ENCODE peak calls at places on chromosomes 1 and 21, in ten cellular contexts. One of them, this sample, is unnamed.

GRCh38 chr1:63621698-63622097 is 28.5 kb downstream of the PGM1 start:
- DNase-seq in iris pigment epithelial cell: peak
- DNase-seq in activated naive CD4-positive, alpha-beta T cell: no peak
- DNase-seq in fibroblast of the conjunctiva: no peak
- DNase-seq in CD4-positive, CD25-positive, alpha-beta regulatory T cell: no peak
- DNase-seq in NCI-H2029: no peak
- DNase-seq in stimulated activated CD8-positive, alpha-beta memory T cell treated with anti-CD3 and anti-CD28 coated beads, Interleukin-4, amount 100 ng/mL, for 24 hours: no peak
- DNase-seq in GM06990: no peak
- DNase-seq in PC-9: no peak
- DNase-seq in posterior cingulate gyrus: peak
- DNase-seq in this sample: no peak

GRCh38 chr1:185570962-185571361 is 163.2 kb upstream of the HMCN1 start:
- DNase-seq in iris pigment epithelial cell: no peak
- DNase-seq in activated naive CD4-positive, alpha-beta T cell: no peak
- DNase-seq in fibroblast of the conjunctiva: no peak
- DNase-seq in CD4-positive, CD25-positive, alpha-beta regulatory T cell: peak
- DNase-seq in NCI-H2029: no peak
- DNase-seq in stimulated activated CD8-positive, alpha-beta memory T cell treated with anti-CD3 and anti-CD28 coated beads, Interleukin-4, amount 100 ng/mL, for 24 hours: no peak
- DNase-seq in GM06990: no peak
- DNase-seq in PC-9: no peak
- DNase-seq in posterior cingulate gyrus: no peak
- DNase-seq in this sample: no peak

GRCh38 chr1:62436039-62436465 is 797 bp upstream of the USP1 start:
- DNase-seq in iris pigment epithelial cell: no peak
- DNase-seq in activated naive CD4-positive, alpha-beta T cell: peak
- DNase-seq in fibroblast of the conjunctiva: no peak
- DNase-seq in CD4-positive, CD25-positive, alpha-beta regulatory T cell: no peak
- DNase-seq in NCI-H2029: no peak
- DNase-seq in stimulated activated CD8-positive, alpha-beta memory T cell treated with anti-CD3 and anti-CD28 coated beads, Interleukin-4, amount 100 ng/mL, for 24 hours: peak
- DNase-seq in GM06990: peak
- DNase-seq in PC-9: no peak
- DNase-seq in posterior cingulate gyrus: peak
- DNase-seq in this sample: peak

GRCh38 chr1:57132993-57133614 is 167.3 kb upstream of the C8B start:
- DNase-seq in iris pigment epithelial cell: no peak
- DNase-seq in activated naive CD4-positive, alpha-beta T cell: no peak
- DNase-seq in fibroblast of the conjunctiva: no peak
- DNase-seq in CD4-positive, CD25-positive, alpha-beta regulatory T cell: no peak
- DNase-seq in NCI-H2029: no peak
- DNase-seq in stimulated activated CD8-positive, alpha-beta memory T cell treated with anti-CD3 and anti-CD28 coated beads, Interleukin-4, amount 100 ng/mL, for 24 hours: no peak
- DNase-seq in GM06990: no peak
- DNase-seq in PC-9: no peak
- DNase-seq in posterior cingulate gyrus: no peak
- DNase-seq in this sample: no peak

GRCh38 chr1:15507278-15507677 is 16.7 kb downstream of the CASP9 start:
- DNase-seq in iris pigment epithelial cell: no peak
- DNase-seq in activated naive CD4-positive, alpha-beta T cell: no peak
- DNase-seq in fibroblast of the conjunctiva: no peak
- DNase-seq in CD4-positive, CD25-positive, alpha-beta regulatory T cell: no peak
- DNase-seq in NCI-H2029: no peak
- DNase-seq in stimulated activated CD8-positive, alpha-beta memory T cell treated with anti-CD3 and anti-CD28 coated beads, Interleukin-4, amount 100 ng/mL, for 24 hours: no peak
- DNase-seq in GM06990: no peak
- DNase-seq in PC-9: no peak
- DNase-seq in posterior cingulate gyrus: no peak
- DNase-seq in this sample: no peak

GRCh38 chr1:154344977-154345837 is 19.9 kb downstream of the ATP8B2 start:
- DNase-seq in iris pigment epithelial cell: peak
- DNase-seq in activated naive CD4-positive, alpha-beta T cell: no peak
- DNase-seq in fibroblast of the conjunctiva: no peak
- DNase-seq in CD4-positive, CD25-positive, alpha-beta regulatory T cell: peak
- DNase-seq in NCI-H2029: no peak
- DNase-seq in stimulated activated CD8-positive, alpha-beta memory T cell treated with anti-CD3 and anti-CD28 coated beads, Interleukin-4, amount 100 ng/mL, for 24 hours: no peak
- DNase-seq in GM06990: no peak
- DNase-seq in PC-9: no peak
- DNase-seq in posterior cingulate gyrus: peak
- DNase-seq in this sample: peak

GRCh38 chr1:200873671-200874397 is 1.1 kb downstream of the GPR25 start:
- DNase-seq in iris pigment epithelial cell: no peak
- DNase-seq in activated naive CD4-positive, alpha-beta T cell: no peak
- DNase-seq in fibroblast of the conjunctiva: no peak
- DNase-seq in CD4-positive, CD25-positive, alpha-beta regulatory T cell: no peak
- DNase-seq in NCI-H2029: no peak
- DNase-seq in stimulated activated CD8-positive, alpha-beta memory T cell treated with anti-CD3 and anti-CD28 coated beads, Interleukin-4, amount 100 ng/mL, for 24 hours: no peak
- DNase-seq in GM06990: no peak
- DNase-seq in PC-9: no peak
- DNase-seq in posterior cingulate gyrus: no peak
- DNase-seq in this sample: no peak

GRCh38 chr1:32339363-32339978 is 3.4 kb upstream of the MARCKSL1 start:
- DNase-seq in iris pigment epithelial cell: peak
- DNase-seq in activated naive CD4-positive, alpha-beta T cell: no peak
- DNase-seq in fibroblast of the conjunctiva: no peak
- DNase-seq in CD4-positive, CD25-positive, alpha-beta regulatory T cell: no peak
- DNase-seq in NCI-H2029: no peak
- DNase-seq in stimulated activated CD8-positive, alpha-beta memory T cell treated with anti-CD3 and anti-CD28 coated beads, Interleukin-4, amount 100 ng/mL, for 24 hours: no peak
- DNase-seq in GM06990: peak
- DNase-seq in PC-9: peak
- DNase-seq in posterior cingulate gyrus: peak
- DNase-seq in this sample: no peak

GRCh38 chr1:243475966-243476365 is 220.1 kb downstream of the SDCCAG8 start:
- DNase-seq in iris pigment epithelial cell: peak
- DNase-seq in activated naive CD4-positive, alpha-beta T cell: no peak
- DNase-seq in fibroblast of the conjunctiva: no peak
- DNase-seq in CD4-positive, CD25-positive, alpha-beta regulatory T cell: no peak
- DNase-seq in NCI-H2029: no peak
- DNase-seq in stimulated activated CD8-positive, alpha-beta memory T cell treated with anti-CD3 and anti-CD28 coated beads, Interleukin-4, amount 100 ng/mL, for 24 hours: no peak
- DNase-seq in GM06990: no peak
- DNase-seq in PC-9: no peak
- DNase-seq in posterior cingulate gyrus: peak
- DNase-seq in this sample: peak

GRCh38 chr1:172165403-172165802 is 255.1 kb upstream of the C1orf105 start:
- DNase-seq in iris pigment epithelial cell: no peak
- DNase-seq in activated naive CD4-positive, alpha-beta T cell: no peak
- DNase-seq in fibroblast of the conjunctiva: no peak
- DNase-seq in CD4-positive, CD25-positive, alpha-beta regulatory T cell: no peak
- DNase-seq in NCI-H2029: no peak
- DNase-seq in stimulated activated CD8-positive, alpha-beta memory T cell treated with anti-CD3 and anti-CD28 coated beads, Interleukin-4, amount 100 ng/mL, for 24 hours: no peak
- DNase-seq in GM06990: no peak
- DNase-seq in PC-9: no peak
- DNase-seq in posterior cingulate gyrus: no peak
- DNase-seq in this sample: no peak

GRCh38 chr1:193156826-193157142 is 29.6 kb downstream of the B3GALT2 start:
- DNase-seq in iris pigment epithelial cell: no peak
- DNase-seq in activated naive CD4-positive, alpha-beta T cell: no peak
- DNase-seq in fibroblast of the conjunctiva: no peak
- DNase-seq in CD4-positive, CD25-positive, alpha-beta regulatory T cell: no peak
- DNase-seq in NCI-H2029: no peak
- DNase-seq in stimulated activated CD8-positive, alpha-beta memory T cell treated with anti-CD3 and anti-CD28 coated beads, Interleukin-4, amount 100 ng/mL, for 24 hours: no peak
- DNase-seq in GM06990: no peak
- DNase-seq in PC-9: no peak
- DNase-seq in posterior cingulate gyrus: no peak
- DNase-seq in this sample: no peak

GRCh38 chr1:151862604-151863003 is 9.1 kb upstream of the THEM5 start:
- DNase-seq in iris pigment epithelial cell: no peak
- DNase-seq in activated naive CD4-positive, alpha-beta T cell: no peak
- DNase-seq in fibroblast of the conjunctiva: no peak
- DNase-seq in CD4-positive, CD25-positive, alpha-beta regulatory T cell: no peak
- DNase-seq in NCI-H2029: no peak
- DNase-seq in stimulated activated CD8-positive, alpha-beta memory T cell treated with anti-CD3 and anti-CD28 coated beads, Interleukin-4, amount 100 ng/mL, for 24 hours: no peak
- DNase-seq in GM06990: no peak
- DNase-seq in PC-9: no peak
- DNase-seq in posterior cingulate gyrus: no peak
- DNase-seq in this sample: no peak

GRCh38 chr1:164510435-164510834 is 48.5 kb upstream of the PBX1 start:
- DNase-seq in iris pigment epithelial cell: peak
- DNase-seq in activated naive CD4-positive, alpha-beta T cell: no peak
- DNase-seq in fibroblast of the conjunctiva: peak
- DNase-seq in CD4-positive, CD25-positive, alpha-beta regulatory T cell: no peak
- DNase-seq in NCI-H2029: no peak
- DNase-seq in stimulated activated CD8-positive, alpha-beta memory T cell treated with anti-CD3 and anti-CD28 coated beads, Interleukin-4, amount 100 ng/mL, for 24 hours: no peak
- DNase-seq in GM06990: no peak
- DNase-seq in PC-9: no peak
- DNase-seq in posterior cingulate gyrus: no peak
- DNase-seq in this sample: no peak

GRCh38 chr1:174058639-174059038 is 36.5 kb upstream of the RC3H1 start:
- DNase-seq in iris pigment epithelial cell: peak
- DNase-seq in activated naive CD4-positive, alpha-beta T cell: no peak
- DNase-seq in fibroblast of the conjunctiva: no peak
- DNase-seq in CD4-positive, CD25-positive, alpha-beta regulatory T cell: no peak
- DNase-seq in NCI-H2029: no peak
- DNase-seq in stimulated activated CD8-positive, alpha-beta memory T cell treated with anti-CD3 and anti-CD28 coated beads, Interleukin-4, amount 100 ng/mL, for 24 hours: no peak
- DNase-seq in GM06990: no peak
- DNase-seq in PC-9: no peak
- DNase-seq in posterior cingulate gyrus: no peak
- DNase-seq in this sample: no peak

GRCh38 chr21:44480200-44481065 is 25.1 kb downstream of the LRRC3 start:
- DNase-seq in iris pigment epithelial cell: no peak
- DNase-seq in activated naive CD4-positive, alpha-beta T cell: no peak
- DNase-seq in fibroblast of the conjunctiva: no peak
- DNase-seq in CD4-positive, CD25-positive, alpha-beta regulatory T cell: no peak
- DNase-seq in NCI-H2029: no peak
- DNase-seq in stimulated activated CD8-positive, alpha-beta memory T cell treated with anti-CD3 and anti-CD28 coated beads, Interleukin-4, amount 100 ng/mL, for 24 hours: no peak
- DNase-seq in GM06990: no peak
- DNase-seq in PC-9: no peak
- DNase-seq in posterior cingulate gyrus: no peak
- DNase-seq in this sample: no peak

GRCh38 chr1:89578151-89578550 is 53.5 kb downstream of the LRRC8B start:
- DNase-seq in iris pigment epithelial cell: peak
- DNase-seq in activated naive CD4-positive, alpha-beta T cell: no peak
- DNase-seq in fibroblast of the conjunctiva: no peak
- DNase-seq in CD4-positive, CD25-positive, alpha-beta regulatory T cell: no peak
- DNase-seq in NCI-H2029: no peak
- DNase-seq in stimulated activated CD8-positive, alpha-beta memory T cell treated with anti-CD3 and anti-CD28 coated beads, Interleukin-4, amount 100 ng/mL, for 24 hours: no peak
- DNase-seq in GM06990: no peak
- DNase-seq in PC-9: no peak
- DNase-seq in posterior cingulate gyrus: no peak
- DNase-seq in this sample: no peak

GRCh38 chr1:24403806-24404205 is 9.8 kb downstream of the STPG1 start:
- DNase-seq in iris pigment epithelial cell: no peak
- DNase-seq in activated naive CD4-positive, alpha-beta T cell: no peak
- DNase-seq in fibroblast of the conjunctiva: no peak
- DNase-seq in CD4-positive, CD25-positive, alpha-beta regulatory T cell: no peak
- DNase-seq in NCI-H2029: no peak
- DNase-seq in stimulated activated CD8-positive, alpha-beta memory T cell treated with anti-CD3 and anti-CD28 coated beads, Interleukin-4, amount 100 ng/mL, for 24 hours: no peak
- DNase-seq in GM06990: no peak
- DNase-seq in PC-9: no peak
- DNase-seq in posterior cingulate gyrus: no peak
- DNase-seq in this sample: no peak

GRCh38 chr1:176073524-176074157 is 133.4 kb downstream of the COP1 start:
- DNase-seq in iris pigment epithelial cell: peak
- DNase-seq in activated naive CD4-positive, alpha-beta T cell: no peak
- DNase-seq in fibroblast of the conjunctiva: peak
- DNase-seq in CD4-positive, CD25-positive, alpha-beta regulatory T cell: peak
- DNase-seq in NCI-H2029: peak
- DNase-seq in stimulated activated CD8-positive, alpha-beta memory T cell treated with anti-CD3 and anti-CD28 coated beads, Interleukin-4, amount 100 ng/mL, for 24 hours: no peak
- DNase-seq in GM06990: no peak
- DNase-seq in PC-9: peak
- DNase-seq in posterior cingulate gyrus: no peak
- DNase-seq in this sample: peak

GRCh38 chr21:26385721-26386120 is 187.4 kb downstream of the CYYR1 start:
- DNase-seq in iris pigment epithelial cell: peak
- DNase-seq in activated naive CD4-positive, alpha-beta T cell: no peak
- DNase-seq in fibroblast of the conjunctiva: no peak
- DNase-seq in CD4-positive, CD25-positive, alpha-beta regulatory T cell: no peak
- DNase-seq in NCI-H2029: no peak
- DNase-seq in stimulated activated CD8-positive, alpha-beta memory T cell treated with anti-CD3 and anti-CD28 coated beads, Interleukin-4, amount 100 ng/mL, for 24 hours: no peak
- DNase-seq in GM06990: no peak
- DNase-seq in PC-9: peak
- DNase-seq in posterior cingulate gyrus: no peak
- DNase-seq in this sample: no peak

GRCh38 chr1:66752000-66752592 is at the start of gene DYNLT5:
- DNase-seq in iris pigment epithelial cell: peak
- DNase-seq in activated naive CD4-positive, alpha-beta T cell: no peak
- DNase-seq in fibroblast of the conjunctiva: peak
- DNase-seq in CD4-positive, CD25-positive, alpha-beta regulatory T cell: no peak
- DNase-seq in NCI-H2029: no peak
- DNase-seq in stimulated activated CD8-positive, alpha-beta memory T cell treated with anti-CD3 and anti-CD28 coated beads, Interleukin-4, amount 100 ng/mL, for 24 hours: no peak
- DNase-seq in GM06990: no peak
- DNase-seq in PC-9: no peak
- DNase-seq in posterior cingulate gyrus: peak
- DNase-seq in this sample: peak

GRCh38 chr1:58409826-58410225 is 136.7 kb downstream of the OMA1 start:
- DNase-seq in iris pigment epithelial cell: no peak
- DNase-seq in activated naive CD4-positive, alpha-beta T cell: no peak
- DNase-seq in fibroblast of the conjunctiva: no peak
- DNase-seq in CD4-positive, CD25-positive, alpha-beta regulatory T cell: no peak
- DNase-seq in NCI-H2029: no peak
- DNase-seq in stimulated activated CD8-positive, alpha-beta memory T cell treated with anti-CD3 and anti-CD28 coated beads, Interleukin-4, amount 100 ng/mL, for 24 hours: no peak
- DNase-seq in GM06990: no peak
- DNase-seq in PC-9: no peak
- DNase-seq in posterior cingulate gyrus: no peak
- DNase-seq in this sample: no peak

GRCh38 chr1:61124078-61124477 is 41.7 kb downstream of the NFIA start:
- DNase-seq in iris pigment epithelial cell: no peak
- DNase-seq in activated naive CD4-positive, alpha-beta T cell: no peak
- DNase-seq in fibroblast of the conjunctiva: no peak
- DNase-seq in CD4-positive, CD25-positive, alpha-beta regulatory T cell: no peak
- DNase-seq in NCI-H2029: no peak
- DNase-seq in stimulated activated CD8-positive, alpha-beta memory T cell treated with anti-CD3 and anti-CD28 coated beads, Interleukin-4, amount 100 ng/mL, for 24 hours: no peak
- DNase-seq in GM06990: no peak
- DNase-seq in PC-9: no peak
- DNase-seq in posterior cingulate gyrus: no peak
- DNase-seq in this sample: no peak

GRCh38 chr1:243944429-243945160 is 94.6 kb upstream of the AKT3 start:
- DNase-seq in iris pigment epithelial cell: peak
- DNase-seq in activated naive CD4-positive, alpha-beta T cell: no peak
- DNase-seq in fibroblast of the conjunctiva: no peak
- DNase-seq in CD4-positive, CD25-positive, alpha-beta regulatory T cell: no peak
- DNase-seq in NCI-H2029: no peak
- DNase-seq in stimulated activated CD8-positive, alpha-beta memory T cell treated with anti-CD3 and anti-CD28 coated beads, Interleukin-4, amount 100 ng/mL, for 24 hours: no peak
- DNase-seq in GM06990: no peak
- DNase-seq in PC-9: no peak
- DNase-seq in posterior cingulate gyrus: no peak
- DNase-seq in this sample: no peak

GRCh38 chr1:59900640-59901039 is 25.9 kb downstream of the CYP2J2 start:
- DNase-seq in iris pigment epithelial cell: no peak
- DNase-seq in activated naive CD4-positive, alpha-beta T cell: no peak
- DNase-seq in fibroblast of the conjunctiva: no peak
- DNase-seq in CD4-positive, CD25-positive, alpha-beta regulatory T cell: no peak
- DNase-seq in NCI-H2029: no peak
- DNase-seq in stimulated activated CD8-positive, alpha-beta memory T cell treated with anti-CD3 and anti-CD28 coated beads, Interleukin-4, amount 100 ng/mL, for 24 hours: no peak
- DNase-seq in GM06990: no peak
- DNase-seq in PC-9: no peak
- DNase-seq in posterior cingulate gyrus: no peak
- DNase-seq in this sample: no peak

This sample was measured in neural crest cell.